ENCODE peak calls at places on chromosome X, in eight cellular contexts. T is PC-3; O is tibial artery; P is IMR-90; K is heart right ventricle; E is thyroid gland; H is CD8-positive, alpha-beta T cell; U is A549. W is an unnamed sample.

GRCh38 chrX:19560611-19561010 is 45.3 kb upstream of the MAP3K15 start:
- DNase-seq in K (no peak), U (no peak), H (no peak), O (no peak), P (peak; percentile 8), E (no peak), T (no peak), W (no peak)

GRCh38 chrX:9197231-9197630 is 163.3 kb upstream of the FAM9B start:
- DNase-seq in H (no peak), U (no peak), K (no peak), O (no peak), E (no peak), T (no peak), P (peak; percentile 75), W (no peak)

GRCh38 chrX:136146614-136147319 is 566 bp upstream of the FHL1 start:
- DNase-seq in E (peak; percentile 8), O (no peak), T (peak; percentile 7), U (no peak), H (peak; percentile 53), K (peak; percentile 26), P (no peak), W (no peak)

GRCh38 chrX:19760345-19760744 is 127.1 kb downstream of the SH3KBP1 start:
- DNase-seq in H (no peak), P (no peak), O (no peak), E (no peak), K (no peak), T (no peak), U (no peak), W (no peak)

GRCh38 chrX:111259559-111259958 is 10.7 kb downstream of the CAPN6 start:
- DNase-seq in H (no peak), U (no peak), P (no peak), O (no peak), T (no peak), K (no peak), E (no peak), W (no peak)

GRCh38 chrX:45322820-45323219 is 122.1 kb upstream of the DIPK2B start:
- DNase-seq in H (no peak), T (peak; percentile 41), U (peak; percentile 35), E (no peak), O (no peak), P (peak; percentile 45), K (no peak), W (no peak)

GRCh38 chrX:52261463-52262194 is 76.9 kb downstream of the MAGED4 start:
- DNase-seq in U (peak; percentile 86), T (peak; percentile 80), P (peak; percentile 85), E (peak; percentile 92), O (peak; percentile 95), H (peak; percentile 96), K (peak; percentile 90), W (peak; percentile 56)

GRCh38 chrX:105645667-105646354 is 176.5 kb upstream of the NRK start:
- DNase-seq in P (no peak), T (peak; percentile 45), H (no peak), U (no peak), E (no peak), O (no peak), K (no peak), W (peak; percentile 13)

GRCh38 chrX:13266641-13267420 is 53.0 kb downstream of the ATXN3L start:
- DNase-seq in K (no peak), P (peak; percentile 49), U (no peak), E (no peak), H (no peak), T (peak; percentile 21), O (no peak), W (peak; percentile 8)

GRCh38 chrX:30620980-30621716 is 32.1 kb upstream of the GK start:
- DNase-seq in P (peak; percentile 93), H (no peak), E (no peak), U (peak; percentile 42), T (peak; percentile 78), K (no peak), O (no peak), W (peak; percentile 64)

GRCh38 chrX:136055651-136056221 is 70.5 kb downstream of the SLC9A6 start:
- DNase-seq in U (no peak), K (no peak), T (peak; percentile 33), E (peak; percentile 42), H (peak; percentile 5), P (peak; percentile 82), O (peak; percentile 81), W (no peak)

GRCh38 chrX:126967225-126967624 is 147.7 kb downstream of the PRR32 start:
- DNase-seq in E (no peak), P (no peak), O (no peak), T (no peak), U (no peak), H (no peak), K (no peak), W (no peak)

GRCh38 chrX:141467442-141467841 is 117.1 kb downstream of the SPANXA1 start:
- DNase-seq in O (no peak), E (no peak), T (peak; percentile 34), K (no peak), P (peak; percentile 6), U (peak; percentile 35), H (no peak), W (no peak)

GRCh38 chrX:97397371-97397770 is 513.7 kb downstream of the RPA4 start:
- DNase-seq in U (no peak), E (no peak), K (no peak), T (peak; percentile 39), P (peak; percentile 50), O (no peak), H (no peak), W (no peak)

GRCh38 chrX:153565996-153566580 is 32.9 kb downstream of the CCNQ start:
- DNase-seq in K (no peak), U (no peak), E (no peak), T (no peak), H (no peak), P (no peak), O (no peak), W (no peak)

GRCh38 chrX:1462596-1463251 is 10.0 kb upstream of the ASMTL start:
- DNase-seq in U (peak; percentile 40), P (peak; percentile 64), T (peak; percentile 52), E (no peak), H (peak; percentile 75), K (no peak), O (peak; percentile 39), W (no peak)

GRCh38 chrX:153878969-153879653 is 6.9 kb downstream of the L1CAM start:
- DNase-seq in T (no peak), E (no peak), H (no peak), O (no peak), U (no peak), P (no peak), K (no peak), W (no peak)

GRCh38 chrX:50644496-50644895 is 169.5 kb downstream of the SHROOM4 start:
- DNase-seq in H (no peak), U (no peak), E (no peak), O (no peak), K (no peak), P (no peak), T (no peak), W (no peak)
- H3K27ac ChIP-seq in H (no peak overlapping the region), U (no peak overlapping the region), E (no peak overlapping the region), O (no peak overlapping the region), K (peak overlapping the region; percentile 51), P (no peak overlapping the region), T (no peak overlapping the region), W (no peak overlapping the region)

GRCh38 chrX:106959897-106960296 is 39.7 kb downstream of the CLDN2 start:
- DNase-seq in H (no peak), T (peak; percentile 64), U (peak; percentile 62), P (peak; percentile 33), E (no peak), K (no peak), O (no peak), W (peak; percentile 8)
- TF ChIP-seq CTCF in H (no peak), T (peak; percentile 64), U (peak; percentile 57), P (peak; percentile 41), E (no peak), K (no peak), O (no peak), W (no peak)

GRCh38 chrX:72203421-72203820 is 21.9 kb downstream of the PIN4 start:
- DNase-seq in K (no peak), H (no peak), E (no peak), O (no peak), U (no peak), P (no peak), T (no peak), W (no peak)
- H3K27ac ChIP-seq in K (no peak overlapping the region), H (no peak overlapping the region), E (no peak overlapping the region), O (no peak overlapping the region), U (no peak overlapping the region), P (no peak overlapping the region), T (no peak overlapping the region), W (no peak overlapping the region)

DNA sequence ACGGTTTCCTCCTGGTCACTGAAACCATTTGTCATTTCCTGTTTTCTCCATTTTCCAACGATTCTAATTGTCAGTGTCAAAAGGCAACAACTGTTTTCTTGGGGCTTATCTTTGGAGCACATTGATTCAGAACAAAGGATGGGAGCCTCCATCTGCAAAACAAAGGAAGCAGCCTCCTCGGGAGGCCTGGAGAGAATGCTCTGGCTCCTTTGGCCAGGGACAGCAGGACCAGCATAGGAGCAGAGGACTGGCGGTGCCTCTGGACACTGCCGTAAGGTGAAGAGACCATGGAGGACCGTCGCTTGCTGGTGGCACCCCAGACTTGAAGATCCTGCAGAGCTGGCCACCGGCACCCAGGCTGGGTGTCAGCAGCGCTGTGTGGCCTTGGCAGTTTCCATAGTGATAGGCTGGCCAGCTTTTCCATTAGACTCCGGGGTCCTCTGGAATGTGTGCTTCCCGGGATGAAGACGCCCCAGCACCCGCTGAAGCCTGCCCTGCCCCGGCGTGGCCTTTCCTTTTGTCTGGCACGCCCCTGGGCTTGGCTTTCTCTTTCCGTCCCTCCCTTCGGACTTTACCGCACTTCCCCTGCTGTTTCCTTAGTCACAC is 61.1 kb upstream of the MTM1 start:
- DNase-seq in H (no peak), O (peak; percentile 71), E (no peak), P (no peak), T (no peak), U (no peak), K (peak; percentile 24), W (no peak)
- TF ChIP-seq CTCF in H (no peak), O (no peak), E (no peak), P (no peak), T (no peak), U (no peak), K (no peak), W (no peak)

GRCh38 chrX:46715521-46715920 is 43.4 kb downstream of the SLC9A7 start:
- DNase-seq in P (no peak), K (no peak), O (no peak), T (no peak), U (no peak), H (no peak), E (no peak), W (no peak)
- H3K27ac ChIP-seq in P (no peak overlapping the region), K (no peak overlapping the region), O (no peak overlapping the region), T (no peak overlapping the region), U (no peak overlapping the region), H (no peak overlapping the region), E (no peak overlapping the region), W (no peak overlapping the region)

DNA sequence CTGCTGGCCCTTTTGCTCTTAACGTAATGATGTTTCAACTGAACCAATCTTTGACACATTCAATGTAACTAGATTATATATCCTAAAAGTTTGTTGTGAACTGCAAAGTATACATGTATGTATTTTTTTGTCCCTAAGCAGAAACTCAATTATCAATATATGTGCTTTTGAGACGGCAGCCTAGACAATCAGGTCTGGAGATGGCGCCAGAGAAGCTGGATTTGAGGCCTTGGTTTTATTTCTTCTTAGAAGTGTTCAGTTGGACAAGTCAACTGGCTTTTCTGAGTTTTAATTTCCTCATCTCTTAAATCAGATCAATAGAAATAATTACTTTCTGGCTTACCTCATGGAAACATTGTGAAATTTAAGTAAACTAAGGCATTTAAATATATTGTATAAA is 62.5 kb downstream of the DCAF8L1 start:
- DNase-seq in E (peak; percentile 4), P (peak; percentile 4), H (no peak), K (no peak), O (no peak), T (peak; percentile 46), U (peak; percentile 10), W (no peak)
- TF ChIP-seq CTCF in E (no peak), P (peak; percentile 35), H (no peak), K (no peak), O (no peak), T (peak; percentile 51), U (no peak), W (no peak)